ENCODE peak calls at places on chromosome 15, in ten cellular contexts. S, C, Y, B, J, I, V, X, Q and Z are unnamed samples.

GRCh38 chr15:68700395-68701123 is 120.1 kb downstream of the ANP32A start:
- DNase-seq in S (no peak), C (peak; percentile 65), Y (no peak), B (peak; percentile 39), J (peak; percentile 49), I (no peak), V (no peak), X (no peak), Q (peak; percentile 26), Z (no peak)

GRCh38 chr15:42077680-42078079 is 16.7 kb downstream of the PLA2G4D start:
- DNase-seq in S (no peak), C (no peak), Y (no peak), B (no peak), J (no peak), I (no peak), V (no peak), X (no peak), Q (no peak), Z (no peak)

GRCh38 chr15:72785452-72786243 is 2.1 kb upstream of the ADPGK start:
- DNase-seq in S (no peak), C (peak; percentile 66), Y (no peak), B (no peak), J (peak; percentile 35), I (no peak), V (no peak), X (peak; percentile 75), Q (no peak), Z (no peak)

GRCh38 chr15:37980010-37980409 is 45.6 kb downstream of the TMCO5A start:
- DNase-seq in S (no peak), C (no peak), Y (no peak), B (no peak), J (no peak), I (no peak), V (no peak), X (no peak), Q (no peak), Z (no peak)

GRCh38 chr15:49848824-49849209 is 228.0 kb downstream of the DTWD1 start:
- DNase-seq in S (no peak), C (no peak), Y (no peak), B (no peak), J (no peak), I (no peak), V (no peak), X (no peak), Q (no peak), Z (no peak)

GRCh38 chr15:70376929-70377691 is 279.4 kb upstream of the TLE3 start:
- DNase-seq in S (peak; percentile 60), C (peak; percentile 62), Y (no peak), B (no peak), J (peak; percentile 48), I (peak; percentile 79), V (no peak), X (no peak), Q (no peak), Z (no peak)

GRCh38 chr15:99153026-99153535 is 48.2 kb downstream of the SYNM start:
- DNase-seq in S (no peak), C (no peak), Y (no peak), B (no peak), J (no peak), I (peak; percentile 45), V (no peak), X (no peak), Q (no peak), Z (no peak)

GRCh38 chr15:67805008-67805681 is 20.2 kb upstream of the SKOR1 start:
- DNase-seq in S (no peak), C (no peak), Y (no peak), B (no peak), J (no peak), I (peak; percentile 31), V (no peak), X (no peak), Q (no peak), Z (no peak)

GRCh38 chr15:78382114-78382886 is 42.1 kb downstream of the CRABP1 start:
- DNase-seq in S (no peak), C (no peak), Y (no peak), B (no peak), J (no peak), I (no peak), V (no peak), X (no peak), Q (no peak), Z (no peak)

GRCh38 chr15:98493966-98494511 is 154.3 kb upstream of the IGF1R start:
- DNase-seq in S (no peak), C (no peak), Y (no peak), B (no peak), J (no peak), I (no peak), V (no peak), X (no peak), Q (no peak), Z (peak; percentile 26)

GRCh38 chr15:82986442-82986780 is 401 bp downstream of the RAMAC start:
- DNase-seq in S (peak; percentile 58), C (no peak), Y (peak; percentile 34), B (no peak), J (no peak), I (no peak), V (no peak), X (no peak), Q (no peak), Z (no peak)

GRCh38 chr15:92670625-92671024 is 15.1 kb upstream of the FAM174B start:
- DNase-seq in S (no peak), C (no peak), Y (no peak), B (no peak), J (no peak), I (no peak), V (no peak), X (no peak), Q (no peak), Z (no peak)

GRCh38 chr15:76012021-76012551 is at the start of gene NRG4:
- DNase-seq in S (no peak), C (no peak), Y (no peak), B (no peak), J (no peak), I (peak; percentile 49), V (no peak), X (no peak), Q (no peak), Z (no peak)

GRCh38 chr15:49343546-49343945 is 79.5 kb upstream of the FGF7 start:
- DNase-seq in S (no peak), C (no peak), Y (no peak), B (no peak), J (no peak), I (no peak), V (no peak), X (no peak), Q (no peak), Z (no peak)

GRCh38 chr15:68307131-68307928 is 29.8 kb downstream of the FEM1B start:
- DNase-seq in S (no peak), C (no peak), Y (no peak), B (no peak), J (no peak), I (peak; percentile 44), V (no peak), X (no peak), Q (no peak), Z (no peak)

GRCh38 chr15:101501703-101502373 is 12.3 kb upstream of the PCSK6 start:
- DNase-seq in S (peak; percentile 92), C (no peak), Y (no peak), B (no peak), J (peak; percentile 57), I (no peak), V (no peak), X (peak; percentile 19), Q (no peak), Z (peak; percentile 40)

GRCh38 chr15:98428253-98428989 is 219.9 kb upstream of the IGF1R start:
- DNase-seq in S (peak; percentile 87), C (peak; percentile 39), Y (peak; percentile 73), B (peak; percentile 5), J (peak; percentile 76), I (peak; percentile 77), V (peak; percentile 52), X (peak; percentile 3), Q (no peak), Z (peak; percentile 66)

GRCh38 chr15:98896802-98897732 is 110.5 kb downstream of the PGPEP1L start:
- DNase-seq in S (peak; percentile 70), C (peak; percentile 100), Y (no peak), B (no peak), J (peak; percentile 100), I (no peak), V (no peak), X (no peak), Q (no peak), Z (no peak)

GRCh38 chr15:74050835-74051234 is 31.5 kb downstream of the GOLGA6A start:
- DNase-seq in S (no peak), C (no peak), Y (no peak), B (no peak), J (no peak), I (no peak), V (no peak), X (no peak), Q (no peak), Z (no peak)

GRCh38 chr15:101795455-101795854 is 7.9 kb upstream of the OR4F6 start:
- DNase-seq in S (no peak), C (peak; percentile 86), Y (no peak), B (no peak), J (peak; percentile 87), I (no peak), V (no peak), X (no peak), Q (no peak), Z (no peak)

GRCh38 chr15:42590619-42591237 is 15.3 kb downstream of the STARD9 start:
- DNase-seq in S (no peak), C (no peak), Y (no peak), B (no peak), J (no peak), I (no peak), V (no peak), X (no peak), Q (no peak), Z (no peak)

GRCh38 chr15:55289573-55290360 is at the start of gene RAB27A:
- DNase-seq in S (peak; percentile 61), C (peak; percentile 51), Y (peak; percentile 55), B (peak; percentile 3), J (peak; percentile 77), I (peak; percentile 86), V (peak; percentile 80), X (peak; percentile 76), Q (no peak), Z (peak; percentile 79)

GRCh38 chr15:70093481-70094309 is 4.0 kb downstream of the TLE3 start:
- DNase-seq in S (no peak), C (no peak), Y (no peak), B (peak; percentile 55), J (no peak), I (no peak), V (no peak), X (no peak), Q (no peak), Z (peak; percentile 78)

GRCh38 chr15:37880009-37880834 is 54.2 kb upstream of the TMCO5A start:
- DNase-seq in S (no peak), C (peak; percentile 82), Y (peak; percentile 1), B (peak; percentile 53), J (peak; percentile 81), I (no peak), V (peak; percentile 49), X (no peak), Q (no peak), Z (peak; percentile 4)

GRCh38 chr15:101026686-101027272 is 107.6 kb downstream of the LRRK1 start:
- DNase-seq in S (no peak), C (no peak), Y (no peak), B (no peak), J (no peak), I (peak; percentile 31), V (no peak), X (no peak), Q (no peak), Z (no peak)

GRCh38 chr15:66573719-66574641 is 8.2 kb upstream of the LCTL start:
- DNase-seq in S (no peak), C (peak; percentile 84), Y (no peak), B (no peak), J (peak; percentile 79), I (no peak), V (no peak), X (no peak), Q (no peak), Z (no peak)

GRCh38 chr15:33211409-33211808 is 16.9 kb upstream of the FMN1 start:
- DNase-seq in S (no peak), C (no peak), Y (no peak), B (peak; percentile 46), J (peak; percentile 11), I (no peak), V (peak; percentile 39), X (no peak), Q (no peak), Z (no peak)

GRCh38 chr15:80856809-80857377 is 77.7 kb downstream of the CEMIP start:
- DNase-seq in S (peak; percentile 67), C (no peak), Y (no peak), B (peak; percentile 84), J (peak; percentile 54), I (peak; percentile 81), V (no peak), X (no peak), Q (no peak), Z (peak; percentile 62)